ENCODE peak calls at places on chromosomes 2 and 18, in five cellular contexts. H is fibroblast of lung, Q is left ventricle myocardium inferior, G is heart left ventricle, D is esophagus muscularis mucosa. X is an unnamed sample.

GRCh38 chr18:42719221-42719620 is 396.3 kb downstream of the RIT2 start:
- DNase-seq in G (no peak), D (no peak), H (no peak), Q (no peak), X (no peak)

GRCh38 chr2:9554841-9555337 is 741 bp downstream of the ADAM17 start:
- DNase-seq in H (peak; percentile 92), Q (no peak), D (no peak), G (peak; percentile 50), X (peak; percentile 73)

GRCh38 chr2:162731917-162732804 is 106.4 kb downstream of the KCNH7 start:
- DNase-seq in D (no peak), Q (no peak), G (no peak), H (no peak), X (no peak)

GRCh38 chr2:219221956-219222518 is 3.3 kb upstream of the ABCB6 start:
- DNase-seq in H (no peak), D (no peak), G (no peak), Q (no peak), X (no peak)

GRCh38 chr2:222468338-222468737 is 44.0 kb downstream of the SGPP2 start:
- DNase-seq in Q (peak; percentile 69), H (no peak), G (peak; percentile 79), D (no peak), X (no peak)

GRCh38 chr2:224577541-224577940 is 7.6 kb downstream of the CUL3 start:
- DNase-seq in H (no peak), D (no peak), G (no peak), Q (no peak), X (no peak)

GRCh38 chr2:96869281-96869823 is 528 bp downstream of the SEMA4C start:
- DNase-seq in G (peak; percentile 88), D (no peak), H (peak; percentile 83), Q (peak; percentile 87), X (peak; percentile 84)

GRCh38 chr2:237483018-237483731 is 3.9 kb upstream of the MLPH start:
- DNase-seq in Q (no peak), D (no peak), G (no peak), H (peak; percentile 86), X (no peak)

GRCh38 chr18:65907281-65907680 is 156.5 kb downstream of the CDH7 start:
- DNase-seq in D (no peak), Q (no peak), G (no peak), H (no peak), X (no peak)

GRCh38 chr2:117359266-117359970 is 455.1 kb upstream of the DDX18 start:
- DNase-seq in H (no peak), D (no peak), Q (no peak), G (no peak), X (no peak)

GRCh38 chr2:216408426-216409315 is 3.6 kb upstream of the SMARCAL1 start:
- DNase-seq in D (no peak), Q (no peak), H (no peak), G (no peak), X (no peak)

GRCh38 chr2:24313744-24314632 is 46.3 kb downstream of the ITSN2 start:
- DNase-seq in Q (no peak), G (no peak), H (no peak), D (no peak), X (no peak)

GRCh38 chr2:51795248-51795888 is 763.4 kb upstream of the NRXN1 start:
- DNase-seq in D (no peak), H (no peak), G (no peak), Q (no peak), X (no peak)

GRCh38 chr2:98757904-98758421 is 27.0 kb upstream of the MGAT4A start:
- DNase-seq in H (peak; percentile 71), Q (peak; percentile 57), D (no peak), G (peak; percentile 69), X (peak; percentile 85)

GRCh38 chr2:214244847-214245246 is 166.0 kb upstream of the VWC2L start:
- DNase-seq in H (no peak), D (no peak), Q (no peak), G (no peak), X (no peak)

GRCh38 chr2:35355056-35355455 is 1000.5 kb upstream of the CRIM1 start:
- DNase-seq in G (no peak), Q (no peak), D (no peak), H (no peak), X (no peak)

GRCh38 chr2:207897541-207898353 is 127.6 kb downstream of the PLEKHM3 start:
- DNase-seq in Q (no peak), D (no peak), H (no peak), G (no peak), X (no peak)

GRCh38 chr18:43271593-43272432 is 5.5 kb downstream of the SYT4 start:
- DNase-seq in H (peak; percentile 76), Q (no peak), G (no peak), D (no peak), X (no peak)

GRCh38 chr2:176895158-176895557 is 317.4 kb upstream of the HNRNPA3 start:
- DNase-seq in Q (no peak), H (no peak), D (no peak), G (no peak), X (no peak)
- TF ChIP-seq CTCF in Q (no peak), H (no peak), D (no peak), G (no peak), X (no peak)

GRCh38 chr2:73082523-73083410 is 11.3 kb upstream of the SFXN5 start:
- DNase-seq in H (no peak), G (peak; percentile 13), D (no peak), Q (no peak), X (no peak)

GRCh38 chr2:73081181-73081671 is 9.7 kb upstream of the SFXN5 start:
- DNase-seq in D (no peak), G (no peak), H (no peak), Q (no peak), X (no peak)

GRCh38 chr2:73078457-73079411 is 7.2 kb upstream of the SFXN5 start:
- DNase-seq in D (no peak), Q (no peak), H (no peak), G (no peak), X (no peak)

GRCh38 chr2:73079636-73080035 is 8.1 kb upstream of the SFXN5 start:
- DNase-seq in Q (no peak), H (no peak), G (no peak), D (no peak), X (no peak)

DNA sequence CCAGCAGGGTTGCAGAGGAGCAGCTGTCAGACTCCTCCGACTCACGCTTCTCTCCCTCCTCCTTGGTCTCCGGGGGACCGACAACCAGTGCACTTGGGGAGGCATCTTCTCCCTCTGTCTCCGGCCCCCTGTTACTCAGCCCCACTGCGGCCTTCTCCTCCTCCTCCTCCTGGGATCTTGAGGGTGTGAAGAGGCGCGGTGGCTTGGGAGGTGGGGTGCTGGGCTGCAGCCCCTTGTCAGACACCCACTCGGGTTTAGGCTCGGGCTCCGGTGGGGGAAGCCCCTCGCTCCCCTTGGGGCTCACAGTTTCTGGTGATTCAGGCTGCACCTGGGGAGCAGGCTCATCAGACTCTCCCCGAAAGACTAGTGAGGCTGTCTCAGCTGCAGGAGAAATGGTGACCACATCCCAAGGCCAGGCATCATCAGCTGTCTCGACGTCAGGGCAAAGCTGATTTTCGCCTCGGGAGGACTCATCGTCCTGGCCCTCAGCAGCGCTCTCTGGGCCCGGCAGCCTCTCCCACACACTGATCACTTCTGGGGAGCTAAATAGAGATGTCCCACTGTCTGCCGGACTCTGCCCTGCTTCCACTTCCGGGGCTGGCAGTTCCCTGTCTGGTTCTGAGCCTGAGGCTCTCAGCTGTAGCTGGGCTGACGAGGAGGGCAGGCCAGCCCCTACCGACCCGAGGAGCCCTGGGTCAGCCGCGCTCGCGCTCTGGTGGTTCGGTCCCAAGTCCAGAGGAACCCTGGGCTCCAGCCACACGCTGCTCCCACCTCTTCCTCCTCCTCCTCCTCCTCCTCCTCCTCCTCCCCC is 9.0 kb upstream of the SFXN5 start:
- DNase-seq in G (no peak), H (no peak), D (no peak), Q (no peak), X (no peak)
- H3K27ac ChIP-seq in G (no peak overlapping the region), H (no peak overlapping the region), D (no peak overlapping the region), Q (no peak overlapping the region), X (no peak overlapping the region)

GRCh38 chr2:173417801-173418200 is 63.1 kb downstream of the CDCA7 start:
- DNase-seq in Q (no peak), D (no peak), G (no peak), H (no peak), X (no peak)
- H3K27me3 ChIP-seq in Q (peaks cover 15% of the 10 kb centered on the region), D (no peaks in the 10 kb centered on the region), G (no peaks in the 10 kb centered on the region), H (peaks cover 10% of the 10 kb centered on the region), X (no peaks in the 10 kb centered on the region)

GRCh38 chr18:49768051-49768391 is 45.3 kb downstream of the ACAA2 start:
- DNase-seq in D (no peak), G (peak; percentile 50), Q (peak; percentile 33), H (peak; percentile 83), X (no peak)
- TF ChIP-seq CTCF in D (peak; percentile 21), G (peak; percentile 54), Q (peak; percentile 59), H (peak; percentile 67), X (no peak)

GRCh38 chr2:170190172-170190571 is 12.2 kb downstream of the MYO3B start:
- DNase-seq in Q (no peak), H (no peak), G (no peak), D (no peak), X (no peak)

GRCh38 chr2:170189757-170190156 is 11.8 kb downstream of the MYO3B start:
- DNase-seq in D (no peak), G (no peak), Q (no peak), H (no peak), X (no peak)

GRCh38 chr2:170185319-170185718 is 7.4 kb downstream of the MYO3B start:
- DNase-seq in H (no peak), Q (no peak), G (no peak), D (no peak), X (no peak)

GRCh38 chr2:170196962-170197361 is 19.0 kb downstream of the MYO3B start:
- DNase-seq in D (no peak), Q (no peak), H (no peak), G (no peak), X (no peak)

DNA sequence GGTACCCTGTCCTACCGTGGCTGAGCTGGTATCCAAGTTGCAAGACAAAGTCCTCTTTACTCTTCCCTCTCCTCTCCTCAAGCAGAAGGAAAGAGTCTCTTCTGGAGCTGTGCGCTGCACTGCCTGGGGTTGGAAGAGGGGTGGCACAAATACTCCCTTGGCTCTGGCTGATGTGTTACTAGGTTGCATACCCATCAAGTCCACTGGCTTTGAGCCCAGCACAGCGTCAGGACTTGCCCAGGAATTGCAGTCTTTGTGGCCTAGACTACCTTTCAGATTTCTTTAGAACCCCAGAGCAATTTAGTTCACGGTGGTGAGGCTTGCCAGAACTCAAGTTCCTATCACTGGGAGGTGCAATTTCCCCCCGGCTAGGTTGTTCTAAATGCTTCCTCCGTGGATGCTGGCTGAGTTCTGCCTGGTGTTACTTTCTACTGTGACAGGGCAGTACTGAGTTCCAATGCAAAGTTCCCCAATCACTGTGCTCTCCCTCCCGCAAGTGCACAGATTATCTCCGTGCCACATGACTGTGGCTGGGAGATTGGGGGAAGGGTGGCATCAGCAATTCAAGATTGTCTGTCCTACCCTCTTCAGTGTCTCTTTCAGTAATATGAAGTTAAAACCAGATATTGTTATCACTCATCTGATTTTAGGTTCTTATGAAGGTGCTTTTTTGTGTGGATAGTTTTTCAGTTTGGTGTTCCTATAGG is 13.4 kb downstream of the MYO3B start:
- DNase-seq in H (no peak), D (no peak), G (no peak), Q (no peak), X (no peak)
- H3K27ac ChIP-seq in H (no peak overlapping the region), D (no peak overlapping the region), G (no peak overlapping the region), Q (no peak overlapping the region), X (no peak overlapping the region)

GRCh38 chr2:67645280-67646255 is 248.4 kb downstream of the ETAA1 start:
- DNase-seq in Q (no peak), D (no peak), H (no peak), G (no peak), X (no peak)
- H3K27me3 ChIP-seq in Q (no peaks in the 10 kb centered on the region), D (no peaks in the 10 kb centered on the region), H (no peaks in the 10 kb centered on the region), G (no peaks in the 10 kb centered on the region), X (no peaks in the 10 kb centered on the region)

GRCh38 chr2:27050281-27050995 is 1.0 kb upstream of the AGBL5 start:
- DNase-seq in D (peak; percentile 99), H (peak; percentile 99), Q (peak; percentile 86), G (peak; percentile 84), X (peak; percentile 96)
- TF ChIP-seq CTCF in D (peak; percentile 53), H (peak; percentile 37), Q (peak; percentile 65), G (peak; percentile 60), X (peak; percentile 20)

GRCh38 chr2:20624884-20625485 is 25.9 kb downstream of the HS1BP3 start:
- DNase-seq in H (no peak), G (no peak), Q (peak; percentile 13), D (no peak), X (no peak)
- H3K27ac ChIP-seq in H (peak overlapping the region; percentile 57), G (peak overlapping the region; percentile 54), Q (peak overlapping the region; percentile 95), D (peak overlapping the region; percentile 99), X (peak overlapping the region; percentile 77)